ENCODE peak calls at places on chromosome 20, in six cellular contexts. One of them, this sample, is unnamed.

GRCh38 chr20:1854246-1854645 is 41.0 kb upstream of the SIRPA start:
- DNase-seq in retina: no peak
- DNase-seq in NCI-H345: no peak
- DNase-seq in RPMI7951: no peak
- DNase-seq in activated CD8-positive, alpha-beta T cell treated with anti-CD3 and anti-CD28 coated beads, Interleukin-2, amount 10 ng/mL, durations not matched to agents 7 days and 5 days: no peak
- DNase-seq in stimulated activated CD4-positive, alpha-beta T cell treated with anti-CD3 and anti-CD28 coated beads, Interleukin-4, amount 100 ng/mL, for 48 hours: no peak
- DNase-seq in this sample: no peak

GRCh38 chr20:15895560-15896084 is 677.6 kb downstream of the KIF16B start:
- DNase-seq in stimulated activated CD4-positive, alpha-beta T cell treated with anti-CD3 and anti-CD28 coated beads, Interleukin-4, amount 100 ng/mL, for 48 hours: no peak
- DNase-seq in retina: no peak
- DNase-seq in RPMI7951: peak
- DNase-seq in activated CD8-positive, alpha-beta T cell treated with anti-CD3 and anti-CD28 coated beads, Interleukin-2, amount 10 ng/mL, durations not matched to agents 7 days and 5 days: peak
- DNase-seq in NCI-H345: no peak
- DNase-seq in this sample: no peak

GRCh38 chr20:58712116-58712822 is 19.7 kb downstream of the NPEPL1 start:
- DNase-seq in NCI-H345: no peak
- DNase-seq in activated CD8-positive, alpha-beta T cell treated with anti-CD3 and anti-CD28 coated beads, Interleukin-2, amount 10 ng/mL, durations not matched to agents 7 days and 5 days: peak
- DNase-seq in stimulated activated CD4-positive, alpha-beta T cell treated with anti-CD3 and anti-CD28 coated beads, Interleukin-4, amount 100 ng/mL, for 48 hours: no peak
- DNase-seq in RPMI7951: no peak
- DNase-seq in retina: peak
- DNase-seq in this sample: no peak

GRCh38 chr20:57810511-57811372 is 100.9 kb upstream of the PMEPA1 start:
- DNase-seq in stimulated activated CD4-positive, alpha-beta T cell treated with anti-CD3 and anti-CD28 coated beads, Interleukin-4, amount 100 ng/mL, for 48 hours: no peak
- DNase-seq in NCI-H345: no peak
- DNase-seq in RPMI7951: peak
- DNase-seq in activated CD8-positive, alpha-beta T cell treated with anti-CD3 and anti-CD28 coated beads, Interleukin-2, amount 10 ng/mL, durations not matched to agents 7 days and 5 days: no peak
- DNase-seq in retina: no peak
- DNase-seq in this sample: peak

GRCh38 chr20:49245921-49246740 is 26.9 kb downstream of the DDX27 start:
- DNase-seq in retina: peak
- DNase-seq in stimulated activated CD4-positive, alpha-beta T cell treated with anti-CD3 and anti-CD28 coated beads, Interleukin-4, amount 100 ng/mL, for 48 hours: no peak
- DNase-seq in NCI-H345: peak
- DNase-seq in activated CD8-positive, alpha-beta T cell treated with anti-CD3 and anti-CD28 coated beads, Interleukin-2, amount 10 ng/mL, durations not matched to agents 7 days and 5 days: peak
- DNase-seq in RPMI7951: peak
- DNase-seq in this sample: peak

GRCh38 chr20:50744143-50744792 is 12.9 kb downstream of the PARD6B start:
- DNase-seq in NCI-H345: peak
- DNase-seq in RPMI7951: peak
- DNase-seq in retina: no peak
- DNase-seq in stimulated activated CD4-positive, alpha-beta T cell treated with anti-CD3 and anti-CD28 coated beads, Interleukin-4, amount 100 ng/mL, for 48 hours: no peak
- DNase-seq in activated CD8-positive, alpha-beta T cell treated with anti-CD3 and anti-CD28 coated beads, Interleukin-2, amount 10 ng/mL, durations not matched to agents 7 days and 5 days: no peak
- DNase-seq in this sample: peak

GRCh38 chr20:31673943-31674463 is 36.3 kb downstream of the COX4I2 start:
- DNase-seq in RPMI7951: no peak
- DNase-seq in stimulated activated CD4-positive, alpha-beta T cell treated with anti-CD3 and anti-CD28 coated beads, Interleukin-4, amount 100 ng/mL, for 48 hours: no peak
- DNase-seq in retina: no peak
- DNase-seq in NCI-H345: no peak
- DNase-seq in activated CD8-positive, alpha-beta T cell treated with anti-CD3 and anti-CD28 coated beads, Interleukin-2, amount 10 ng/mL, durations not matched to agents 7 days and 5 days: no peak
- DNase-seq in this sample: no peak

GRCh38 chr20:43838703-43839060 is 76.0 kb upstream of the TOX2 start:
- DNase-seq in NCI-H345: no peak
- DNase-seq in activated CD8-positive, alpha-beta T cell treated with anti-CD3 and anti-CD28 coated beads, Interleukin-2, amount 10 ng/mL, durations not matched to agents 7 days and 5 days: peak
- DNase-seq in stimulated activated CD4-positive, alpha-beta T cell treated with anti-CD3 and anti-CD28 coated beads, Interleukin-4, amount 100 ng/mL, for 48 hours: no peak
- DNase-seq in RPMI7951: no peak
- DNase-seq in retina: no peak
- DNase-seq in this sample: no peak

GRCh38 chr20:63206878-63207277 is 9.1 kb downstream of the YTHDF1 start:
- DNase-seq in retina: no peak
- DNase-seq in RPMI7951: peak
- DNase-seq in NCI-H345: no peak
- DNase-seq in activated CD8-positive, alpha-beta T cell treated with anti-CD3 and anti-CD28 coated beads, Interleukin-2, amount 10 ng/mL, durations not matched to agents 7 days and 5 days: no peak
- DNase-seq in stimulated activated CD4-positive, alpha-beta T cell treated with anti-CD3 and anti-CD28 coated beads, Interleukin-4, amount 100 ng/mL, for 48 hours: no peak
- DNase-seq in this sample: peak

GRCh38 chr20:51529027-51529749 is 13.3 kb downstream of the NFATC2 start:
- DNase-seq in stimulated activated CD4-positive, alpha-beta T cell treated with anti-CD3 and anti-CD28 coated beads, Interleukin-4, amount 100 ng/mL, for 48 hours: peak
- DNase-seq in RPMI7951: peak
- DNase-seq in NCI-H345: no peak
- DNase-seq in retina: no peak
- DNase-seq in activated CD8-positive, alpha-beta T cell treated with anti-CD3 and anti-CD28 coated beads, Interleukin-2, amount 10 ng/mL, durations not matched to agents 7 days and 5 days: no peak
- DNase-seq in this sample: no peak

GRCh38 chr20:51651921-51652549 is 109.5 kb upstream of the NFATC2 start:
- DNase-seq in NCI-H345: no peak
- DNase-seq in RPMI7951: no peak
- DNase-seq in activated CD8-positive, alpha-beta T cell treated with anti-CD3 and anti-CD28 coated beads, Interleukin-2, amount 10 ng/mL, durations not matched to agents 7 days and 5 days: no peak
- DNase-seq in stimulated activated CD4-positive, alpha-beta T cell treated with anti-CD3 and anti-CD28 coated beads, Interleukin-4, amount 100 ng/mL, for 48 hours: no peak
- DNase-seq in retina: no peak
- DNase-seq in this sample: no peak

GRCh38 chr20:25081065-25081729 is 744 bp downstream of the VSX1 start:
- DNase-seq in stimulated activated CD4-positive, alpha-beta T cell treated with anti-CD3 and anti-CD28 coated beads, Interleukin-4, amount 100 ng/mL, for 48 hours: no peak
- DNase-seq in activated CD8-positive, alpha-beta T cell treated with anti-CD3 and anti-CD28 coated beads, Interleukin-2, amount 10 ng/mL, durations not matched to agents 7 days and 5 days: peak
- DNase-seq in NCI-H345: no peak
- DNase-seq in RPMI7951: no peak
- DNase-seq in retina: peak
- DNase-seq in this sample: no peak

GRCh38 chr20:51021067-51022025 is 1.6 kb downstream of the KCNG1 start:
- DNase-seq in retina: no peak
- DNase-seq in RPMI7951: no peak
- DNase-seq in activated CD8-positive, alpha-beta T cell treated with anti-CD3 and anti-CD28 coated beads, Interleukin-2, amount 10 ng/mL, durations not matched to agents 7 days and 5 days: no peak
- DNase-seq in stimulated activated CD4-positive, alpha-beta T cell treated with anti-CD3 and anti-CD28 coated beads, Interleukin-4, amount 100 ng/mL, for 48 hours: no peak
- DNase-seq in NCI-H345: no peak
- DNase-seq in this sample: no peak

GRCh38 chr20:53805895-53806384 is 212.3 kb upstream of the ZNF217 start:
- DNase-seq in activated CD8-positive, alpha-beta T cell treated with anti-CD3 and anti-CD28 coated beads, Interleukin-2, amount 10 ng/mL, durations not matched to agents 7 days and 5 days: no peak
- DNase-seq in stimulated activated CD4-positive, alpha-beta T cell treated with anti-CD3 and anti-CD28 coated beads, Interleukin-4, amount 100 ng/mL, for 48 hours: no peak
- DNase-seq in retina: no peak
- DNase-seq in RPMI7951: peak
- DNase-seq in NCI-H345: no peak
- DNase-seq in this sample: peak

GRCh38 chr20:52763321-52763853 is 208.8 kb upstream of the TSHZ2 start:
- DNase-seq in RPMI7951: no peak
- DNase-seq in activated CD8-positive, alpha-beta T cell treated with anti-CD3 and anti-CD28 coated beads, Interleukin-2, amount 10 ng/mL, durations not matched to agents 7 days and 5 days: no peak
- DNase-seq in retina: no peak
- DNase-seq in NCI-H345: no peak
- DNase-seq in stimulated activated CD4-positive, alpha-beta T cell treated with anti-CD3 and anti-CD28 coated beads, Interleukin-4, amount 100 ng/mL, for 48 hours: no peak
- DNase-seq in this sample: no peak

GRCh38 chr20:62351469-62352401 is 15.4 kb downstream of the LAMA5 start:
- DNase-seq in retina: no peak
- DNase-seq in stimulated activated CD4-positive, alpha-beta T cell treated with anti-CD3 and anti-CD28 coated beads, Interleukin-4, amount 100 ng/mL, for 48 hours: no peak
- DNase-seq in activated CD8-positive, alpha-beta T cell treated with anti-CD3 and anti-CD28 coated beads, Interleukin-2, amount 10 ng/mL, durations not matched to agents 7 days and 5 days: no peak
- DNase-seq in NCI-H345: no peak
- DNase-seq in RPMI7951: no peak
- DNase-seq in this sample: no peak